ENCODE peak calls at places on chromosome 17, in six cellular contexts. Q is tibial nerve; X is OCI-LY7; J is Peyer's patch; O is CD8-positive, alpha-beta T cell; U is body of pancreas. L is an unnamed sample.

GRCh38 chr17:49836111-49837030 is 11.5 kb downstream of the TAC4 start:
- DNase-seq in O (no peak), J (no peak), Q (no peak), X (no peak), U (peak), L (no peak)

GRCh38 chr17:21005803-21006202 is 37.0 kb downstream of the USP22 start:
- DNase-seq in Q (no peak), J (no peak), X (no peak), O (no peak), U (no peak), L (no peak)

GRCh38 chr17:16942141-16943031 is 29.5 kb downstream of the TNFRSF13B start:
- DNase-seq in U (no peak), Q (no peak), O (no peak), X (no peak), J (no peak), L (no peak)

GRCh38 chr17:7475764-7476422 is 3.5 kb downstream of the ZBTB4 start:
- DNase-seq in X (no peak), O (no peak), Q (no peak), U (peak), J (no peak), L (no peak)

GRCh38 chr17:80861892-80862291 is 129.7 kb upstream of the CHMP6 start:
- DNase-seq in Q (no peak), O (peak), X (no peak), J (peak), U (no peak), L (peak)

GRCh38 chr17:79086609-79087427 is 12.2 kb downstream of the ENGASE start:
- DNase-seq in U (no peak), Q (no peak), J (no peak), X (no peak), O (no peak), L (no peak)

GRCh38 chr17:43902190-43902589 is 5.1 kb downstream of the MPP2 start:
- DNase-seq in O (no peak), Q (no peak), X (no peak), J (no peak), U (no peak), L (peak)

GRCh38 chr17:78442648-78443128 is 64.2 kb downstream of the PGS1 start:
- DNase-seq in O (no peak), U (peak), J (no peak), Q (peak), X (no peak), L (no peak)

GRCh38 chr17:4318596-4318995 is 47.9 kb downstream of the UBE2G1 start:
- DNase-seq in O (no peak), J (no peak), Q (no peak), U (no peak), X (no peak), L (no peak)

GRCh38 chr17:18921912-18922451 is 30.0 kb upstream of the SLC5A10 start:
- DNase-seq in Q (no peak), O (no peak), X (peak), J (no peak), U (no peak), L (no peak)

GRCh38 chr17:44095647-44096496 is 25.3 kb downstream of the G6PC3 start:
- DNase-seq in O (no peak), Q (no peak), J (no peak), X (no peak), U (no peak), L (peak)

GRCh38 chr17:43701318-43701743 is 39.6 kb upstream of the MEOX1 start:
- DNase-seq in J (no peak), Q (no peak), X (no peak), U (no peak), O (peak), L (no peak)

GRCh38 chr17:57672971-57673370 is 72.1 kb downstream of the CCDC182 start:
- DNase-seq in U (no peak), Q (no peak), O (no peak), X (no peak), J (no peak), L (peak)

GRCh38 chr17:69869667-69870066 is 205.4 kb upstream of the KCNJ16 start:
- DNase-seq in J (no peak), Q (no peak), O (no peak), U (no peak), X (no peak), L (no peak)

GRCh38 chr17:51718945-51719344 is 439.6 kb downstream of the CA10 start:
- DNase-seq in U (no peak), O (no peak), X (no peak), Q (no peak), J (no peak), L (no peak)

GRCh38 chr17:78655251-78655940 is 78.2 kb upstream of the DNAH17 start:
- DNase-seq in Q (no peak), X (no peak), U (no peak), O (no peak), J (peak), L (no peak)

GRCh38 chr17:3911271-3912053 is 4.8 kb downstream of the P2RX1 start:
- DNase-seq in O (peak), U (no peak), X (peak), J (no peak), Q (no peak), L (peak)

GRCh38 chr17:33267279-33267790 is 25.8 kb downstream of the ASIC2 start:
- DNase-seq in Q (no peak), X (no peak), J (no peak), O (no peak), U (no peak), L (no peak)

GRCh38 chr17:8188408-8188839 is 1.6 kb downstream of the BORCS6 start:
- DNase-seq in O (no peak), Q (no peak), J (no peak), X (no peak), U (no peak), L (no peak)

GRCh38 chr17:74163271-74163821 is 40.1 kb upstream of the RPL38 start:
- DNase-seq in Q (no peak), O (no peak), X (no peak), J (no peak), U (no peak), L (peak)

GRCh38 chr17:2957631-2958286 is 105.6 kb downstream of the OR1D5 start:
- DNase-seq in J (no peak), Q (no peak), X (no peak), O (no peak), U (no peak), L (no peak)

GRCh38 chr17:4587803-4588202 is 3.5 kb downstream of the SMTNL2 start:
- DNase-seq in Q (no peak), O (no peak), J (no peak), X (no peak), U (no peak), L (no peak)

GRCh38 chr17:82871056-82871775 is 31.4 kb upstream of the ZNF750 start:
- DNase-seq in X (peak), J (no peak), O (no peak), U (no peak), Q (no peak), L (no peak)

GRCh38 chr17:8253801-8254200 is 4.7 kb downstream of the PFAS start:
- DNase-seq in J (peak), U (no peak), X (peak), Q (no peak), O (no peak), L (peak)

GRCh38 chr17:17235212-17236174 is 1.5 kb downstream of the FLCN start:
- DNase-seq in O (no peak), J (no peak), U (peak), X (no peak), Q (no peak), L (no peak)

GRCh38 chr17:65920996-65921395 is 270.9 kb downstream of the CEP112 start:
- DNase-seq in J (no peak), X (no peak), Q (no peak), O (no peak), U (no peak), L (peak)

GRCh38 chr17:13967416-13967815 is 101.9 kb upstream of the COX10 start:
- DNase-seq in U (no peak), O (no peak), X (no peak), Q (no peak), J (no peak), L (peak)

GRCh38 chr17:1019451-1019850 is 22.5 kb downstream of the TIMM22 start:
- DNase-seq in J (no peak), U (no peak), X (no peak), O (no peak), Q (no peak), L (no peak)

GRCh38 chr17:80785477-80786178 is 206.0 kb upstream of the CHMP6 start:
- DNase-seq in O (no peak), U (no peak), X (no peak), Q (no peak), J (no peak), L (no peak)

GRCh38 chr17:82567286-82567685 is 47.8 kb downstream of the FOXK2 start:
- DNase-seq in O (no peak), X (no peak), J (no peak), Q (no peak), U (no peak), L (no peak)

GRCh38 chr17:11671151-11671550 is 72.9 kb downstream of the DNAH9 start:
- DNase-seq in J (no peak), U (no peak), Q (no peak), X (no peak), O (no peak), L (no peak)

GRCh38 chr17:35871415-35871814 is 2.7 kb upstream of the HEATR9 start:
- DNase-seq in J (no peak), U (no peak), O (no peak), Q (no peak), X (peak), L (peak)
- H3K4me3 ChIP-seq in J (no peak), U (no peak), O (no peak), Q (no peak), X (no peak), L (no peak)

DNA sequence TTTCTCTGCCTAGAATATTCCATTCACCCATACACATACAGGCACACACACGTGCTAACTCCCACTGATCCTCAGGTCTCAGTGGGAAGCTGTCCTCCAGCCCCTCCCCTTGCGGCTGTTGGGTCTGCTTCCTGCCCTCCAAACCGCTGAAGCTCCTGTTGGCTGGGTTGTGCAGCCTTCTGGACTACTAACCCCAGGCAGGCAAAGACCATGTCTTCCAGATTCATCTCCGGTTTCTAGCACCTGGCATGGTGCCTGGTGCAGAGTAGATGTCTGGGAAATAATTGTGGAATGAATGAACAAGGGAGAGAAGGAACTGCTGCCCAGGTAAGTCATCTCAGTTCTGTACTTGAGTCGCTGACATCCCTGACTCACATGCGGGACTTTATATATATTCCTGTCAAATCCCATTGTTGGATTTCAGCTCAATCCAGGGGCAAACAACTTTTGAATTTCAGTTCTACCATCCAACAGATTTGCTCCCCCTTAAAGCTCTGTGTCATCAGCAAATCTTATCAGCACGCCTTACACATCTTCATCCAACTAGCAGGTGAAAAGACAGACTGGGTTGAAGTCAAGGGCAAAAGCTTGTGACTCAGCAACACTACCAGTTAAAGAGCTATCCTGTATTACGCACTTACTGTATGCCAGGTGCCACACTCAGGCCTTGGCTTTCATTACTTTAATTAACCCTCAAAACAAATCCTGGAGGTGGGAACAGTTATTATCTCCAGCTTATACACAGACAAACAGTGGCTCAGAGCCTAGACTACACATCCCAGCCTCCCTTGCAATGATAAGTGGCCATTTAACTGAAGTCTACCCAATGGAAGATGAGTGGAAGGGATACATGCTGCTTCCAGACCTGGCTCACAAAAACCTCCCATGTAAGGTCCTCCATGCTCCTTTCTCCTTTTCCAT is 51.1 kb downstream of the SRCIN1 start:
- DNase-seq in Q (no peak), O (no peak), X (no peak), J (no peak), U (no peak), L (no peak)
- TF ChIP-seq CTCF in Q (no peak), O (no peak), X (no peak), J (no peak), U (no peak), L (no peak)

GRCh38 chr17:47899643-47900042 is 3.6 kb downstream of the SP2 start:
- DNase-seq in Q (no peak), X (no peak), U (no peak), J (no peak), O (no peak), L (no peak)
- H3K27ac ChIP-seq in Q (peak), X (no peak), U (no peak), J (no peak), O (no peak), L (no peak)

GRCh38 chr17:27354491-27355081 is 60.7 kb downstream of the WSB1 start:
- DNase-seq in Q (no peak), O (no peak), X (peak), J (no peak), U (peak), L (no peak)
- H3K4me3 ChIP-seq in Q (no peak), O (no peak), X (peak), J (peak), U (no peak), L (peak)

L was measured in WERI-Rb-1.